ENCODE peak calls at places on chromosomes 4 and X, in nine cellular contexts. One of them, this sample, is unnamed. For H4K20me1, the result is how much of the 10 kb centered on the place peaks cover.

GRCh38 chr4:153912296-153912695 is 123.4 kb upstream of the SFRP2 start:
- DNase-seq in MM.1S: no peak
- DNase-seq in GM23248: no peak
- DNase-seq in PC-3: no peak
- DNase-seq in HCT116: no peak
- DNase-seq in SK-N-SH: no peak
- DNase-seq in hepatocyte: no peak
- DNase-seq in GM23338: no peak
- DNase-seq in neural progenitor cell: no peak
- DNase-seq in this sample: no peak

GRCh38 chr4:129808242-129808641 is 712.3 kb downstream of the C4orf33 start:
- DNase-seq in MM.1S: no peak
- DNase-seq in GM23248: no peak
- DNase-seq in PC-3: peak
- DNase-seq in HCT116: no peak
- DNase-seq in SK-N-SH: no peak
- DNase-seq in hepatocyte: no peak
- DNase-seq in GM23338: no peak
- DNase-seq in neural progenitor cell: no peak
- DNase-seq in this sample: no peak

GRCh38 chr4:143185253-143186107 is 763 bp downstream of the USP38 start:
- DNase-seq in MM.1S: peak
- DNase-seq in GM23248: peak
- DNase-seq in PC-3: peak
- DNase-seq in HCT116: no peak
- DNase-seq in SK-N-SH: peak
- DNase-seq in hepatocyte: peak
- DNase-seq in GM23338: peak
- DNase-seq in neural progenitor cell: peak
- DNase-seq in this sample: peak

GRCh38 chrX:129961180-129962083 is 21.0 kb upstream of the BCORL1 start:
- DNase-seq in MM.1S: peak
- DNase-seq in GM23248: peak
- DNase-seq in PC-3: peak
- DNase-seq in HCT116: peak
- DNase-seq in SK-N-SH: no peak
- DNase-seq in hepatocyte: peak
- DNase-seq in GM23338: peak
- DNase-seq in neural progenitor cell: peak
- DNase-seq in this sample: peak

GRCh38 chr4:1218892-1219552 is 29.9 kb downstream of the CTBP1 start:
- DNase-seq in MM.1S: peak
- DNase-seq in GM23248: no peak
- DNase-seq in PC-3: no peak
- DNase-seq in HCT116: no peak
- DNase-seq in SK-N-SH: no peak
- DNase-seq in hepatocyte: no peak
- DNase-seq in GM23338: no peak
- DNase-seq in neural progenitor cell: no peak
- DNase-seq in this sample: peak

GRCh38 chrX:7170903-7171302 is 22.9 kb upstream of the PUDP start:
- DNase-seq in MM.1S: no peak
- DNase-seq in GM23248: no peak
- DNase-seq in PC-3: peak
- DNase-seq in HCT116: no peak
- DNase-seq in SK-N-SH: peak
- DNase-seq in hepatocyte: peak
- DNase-seq in GM23338: peak
- DNase-seq in neural progenitor cell: no peak
- DNase-seq in this sample: peak

GRCh38 chr4:24104173-24104572 is 214.3 kb upstream of the PPARGC1A start:
- DNase-seq in MM.1S: no peak
- DNase-seq in GM23248: peak
- DNase-seq in PC-3: no peak
- DNase-seq in HCT116: no peak
- DNase-seq in SK-N-SH: no peak
- DNase-seq in hepatocyte: no peak
- DNase-seq in GM23338: no peak
- DNase-seq in neural progenitor cell: no peak
- DNase-seq in this sample: no peak

GRCh38 chr4:152680988-152681731 is 1.4 kb upstream of the TMEM154 start:
- DNase-seq in MM.1S: no peak
- DNase-seq in GM23248: peak
- DNase-seq in PC-3: peak
- DNase-seq in HCT116: no peak
- DNase-seq in SK-N-SH: no peak
- DNase-seq in hepatocyte: no peak
- DNase-seq in GM23338: no peak
- DNase-seq in neural progenitor cell: no peak
- DNase-seq in this sample: peak

GRCh38 chrX:15960237-15960636 is 105.6 kb upstream of the AP1S2 start:
- DNase-seq in MM.1S: no peak
- DNase-seq in GM23248: no peak
- DNase-seq in PC-3: no peak
- DNase-seq in HCT116: no peak
- DNase-seq in SK-N-SH: no peak
- DNase-seq in hepatocyte: no peak
- DNase-seq in GM23338: no peak
- DNase-seq in neural progenitor cell: no peak
- DNase-seq in this sample: no peak

GRCh38 chr4:1285790-1286553 is 3.7 kb upstream of the MAEA start:
- DNase-seq in MM.1S: peak
- DNase-seq in GM23248: peak
- DNase-seq in PC-3: peak
- DNase-seq in HCT116: no peak
- DNase-seq in SK-N-SH: no peak
- DNase-seq in hepatocyte: peak
- DNase-seq in GM23338: peak
- DNase-seq in neural progenitor cell: peak
- DNase-seq in this sample: peak

GRCh38 chrX:20221902-20222301 is 44.8 kb downstream of the RPS6KA3 start:
- DNase-seq in MM.1S: no peak
- DNase-seq in GM23248: peak
- DNase-seq in PC-3: peak
- DNase-seq in HCT116: no peak
- DNase-seq in SK-N-SH: no peak
- DNase-seq in hepatocyte: peak
- DNase-seq in GM23338: no peak
- DNase-seq in neural progenitor cell: no peak
- DNase-seq in this sample: no peak

GRCh38 chr4:64539234-64539849 is 130.1 kb upstream of the TECRL start:
- DNase-seq in MM.1S: peak
- DNase-seq in GM23248: peak
- DNase-seq in PC-3: peak
- DNase-seq in HCT116: peak
- DNase-seq in SK-N-SH: peak
- DNase-seq in hepatocyte: peak
- DNase-seq in GM23338: peak
- DNase-seq in neural progenitor cell: peak
- DNase-seq in this sample: peak

GRCh38 chr4:189162073-189162789 is 778.4 kb upstream of the FRG1 start:
- DNase-seq in MM.1S: no peak
- DNase-seq in GM23248: no peak
- DNase-seq in PC-3: no peak
- DNase-seq in HCT116: no peak
- DNase-seq in SK-N-SH: no peak
- DNase-seq in hepatocyte: no peak
- DNase-seq in GM23338: peak
- DNase-seq in neural progenitor cell: peak
- DNase-seq in this sample: no peak

GRCh38 chr4:35772291-35772690 is 472.0 kb downstream of the ARAP2 start:
- DNase-seq in MM.1S: no peak
- DNase-seq in GM23248: no peak
- DNase-seq in PC-3: peak
- DNase-seq in HCT116: no peak
- DNase-seq in SK-N-SH: no peak
- DNase-seq in hepatocyte: no peak
- DNase-seq in GM23338: no peak
- DNase-seq in neural progenitor cell: no peak
- DNase-seq in this sample: no peak

GRCh38 chr4:113145519-113146291 is 96.3 kb downstream of the ANK2 start:
- DNase-seq in MM.1S: no peak
- DNase-seq in GM23248: peak
- DNase-seq in PC-3: no peak
- DNase-seq in HCT116: no peak
- DNase-seq in SK-N-SH: no peak
- DNase-seq in hepatocyte: no peak
- DNase-seq in GM23338: peak
- DNase-seq in neural progenitor cell: peak
- DNase-seq in this sample: no peak
- H2AFZ ChIP-seq in MM.1S: no peak
- H2AFZ ChIP-seq in GM23248: peak
- H2AFZ ChIP-seq in PC-3: no peak
- H2AFZ ChIP-seq in HCT116: no peak
- H2AFZ ChIP-seq in SK-N-SH: no peak
- H2AFZ ChIP-seq in hepatocyte: no peak
- H2AFZ ChIP-seq in GM23338: no peak
- H2AFZ ChIP-seq in neural progenitor cell: no peak
- H2AFZ ChIP-seq in this sample: no peak

GRCh38 chr4:26354491-26354890 is 33.7 kb downstream of the RBPJ start:
- DNase-seq in MM.1S: no peak
- DNase-seq in GM23248: no peak
- DNase-seq in PC-3: no peak
- DNase-seq in HCT116: no peak
- DNase-seq in SK-N-SH: no peak
- DNase-seq in hepatocyte: no peak
- DNase-seq in GM23338: no peak
- DNase-seq in neural progenitor cell: no peak
- DNase-seq in this sample: no peak

GRCh38 chr4:26351685-26352084 is 30.9 kb downstream of the RBPJ start:
- DNase-seq in MM.1S: no peak
- DNase-seq in GM23248: no peak
- DNase-seq in PC-3: no peak
- DNase-seq in HCT116: no peak
- DNase-seq in SK-N-SH: no peak
- DNase-seq in hepatocyte: no peak
- DNase-seq in GM23338: no peak
- DNase-seq in neural progenitor cell: no peak
- DNase-seq in this sample: no peak

GRCh38 chr4:26356067-26356466 is 35.3 kb downstream of the RBPJ start:
- DNase-seq in MM.1S: no peak
- DNase-seq in GM23248: peak
- DNase-seq in PC-3: peak
- DNase-seq in HCT116: no peak
- DNase-seq in SK-N-SH: no peak
- DNase-seq in hepatocyte: no peak
- DNase-seq in GM23338: peak
- DNase-seq in neural progenitor cell: no peak
- DNase-seq in this sample: peak

GRCh38 chr4:26360273-26360672 is 39.5 kb downstream of the RBPJ start:
- DNase-seq in MM.1S: no peak
- DNase-seq in GM23248: no peak
- DNase-seq in PC-3: no peak
- DNase-seq in HCT116: no peak
- DNase-seq in SK-N-SH: no peak
- DNase-seq in hepatocyte: no peak
- DNase-seq in GM23338: no peak
- DNase-seq in neural progenitor cell: no peak
- DNase-seq in this sample: no peak

GRCh38 chr4:26355392-26356052 is 34.7 kb downstream of the RBPJ start:
- DNase-seq in MM.1S: no peak
- DNase-seq in GM23248: no peak
- DNase-seq in PC-3: no peak
- DNase-seq in HCT116: no peak
- DNase-seq in SK-N-SH: no peak
- DNase-seq in hepatocyte: no peak
- DNase-seq in GM23338: no peak
- DNase-seq in neural progenitor cell: no peak
- DNase-seq in this sample: no peak
- H4K20me1 ChIP-seq in MM.1S: under half
- H4K20me1 ChIP-seq in GM23248: under half
- H4K20me1 ChIP-seq in PC-3: under half
- H4K20me1 ChIP-seq in HCT116: under half
- H4K20me1 ChIP-seq in SK-N-SH: under half
- H4K20me1 ChIP-seq in hepatocyte: half or more
- H4K20me1 ChIP-seq in GM23338: half or more
- H4K20me1 ChIP-seq in neural progenitor cell: half or more
- H4K20me1 ChIP-seq in this sample: under half

DNA sequence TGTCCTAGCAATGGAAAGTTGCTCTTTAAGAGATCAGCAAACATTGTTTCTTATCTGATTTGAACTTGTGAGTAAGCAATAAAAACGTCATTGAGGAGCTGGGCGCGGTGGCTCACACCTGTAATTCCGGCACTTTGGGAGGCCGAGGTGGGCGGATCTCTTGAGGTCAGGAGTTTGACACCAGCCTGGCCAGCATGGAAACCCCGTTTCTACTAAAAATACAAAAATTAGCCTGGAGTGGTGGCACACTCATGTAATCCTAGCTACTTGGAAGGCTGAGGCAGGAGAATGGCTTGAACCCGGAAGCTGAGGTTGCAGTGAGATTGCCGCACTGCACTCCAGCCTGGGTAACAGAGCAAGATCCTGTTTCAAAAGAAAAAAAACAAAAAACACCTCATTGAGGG is 11.2 kb upstream of the PLAC8 start:
- DNase-seq in MM.1S: no peak
- DNase-seq in GM23248: no peak
- DNase-seq in PC-3: peak
- DNase-seq in HCT116: no peak
- DNase-seq in SK-N-SH: no peak
- DNase-seq in hepatocyte: peak
- DNase-seq in GM23338: no peak
- DNase-seq in neural progenitor cell: no peak
- DNase-seq in this sample: no peak
- TF ChIP-seq EZH2phosphoT487 in MM.1S: no peak
- TF ChIP-seq EZH2phosphoT487 in GM23248: no peak
- TF ChIP-seq EZH2phosphoT487 in PC-3: no peak
- TF ChIP-seq EZH2phosphoT487 in HCT116: no peak
- TF ChIP-seq EZH2phosphoT487 in SK-N-SH: no peak
- TF ChIP-seq EZH2phosphoT487 in hepatocyte: no peak
- TF ChIP-seq EZH2phosphoT487 in GM23338: no peak
- TF ChIP-seq EZH2phosphoT487 in neural progenitor cell: no peak
- TF ChIP-seq EZH2phosphoT487 in this sample: no peak

DNA sequence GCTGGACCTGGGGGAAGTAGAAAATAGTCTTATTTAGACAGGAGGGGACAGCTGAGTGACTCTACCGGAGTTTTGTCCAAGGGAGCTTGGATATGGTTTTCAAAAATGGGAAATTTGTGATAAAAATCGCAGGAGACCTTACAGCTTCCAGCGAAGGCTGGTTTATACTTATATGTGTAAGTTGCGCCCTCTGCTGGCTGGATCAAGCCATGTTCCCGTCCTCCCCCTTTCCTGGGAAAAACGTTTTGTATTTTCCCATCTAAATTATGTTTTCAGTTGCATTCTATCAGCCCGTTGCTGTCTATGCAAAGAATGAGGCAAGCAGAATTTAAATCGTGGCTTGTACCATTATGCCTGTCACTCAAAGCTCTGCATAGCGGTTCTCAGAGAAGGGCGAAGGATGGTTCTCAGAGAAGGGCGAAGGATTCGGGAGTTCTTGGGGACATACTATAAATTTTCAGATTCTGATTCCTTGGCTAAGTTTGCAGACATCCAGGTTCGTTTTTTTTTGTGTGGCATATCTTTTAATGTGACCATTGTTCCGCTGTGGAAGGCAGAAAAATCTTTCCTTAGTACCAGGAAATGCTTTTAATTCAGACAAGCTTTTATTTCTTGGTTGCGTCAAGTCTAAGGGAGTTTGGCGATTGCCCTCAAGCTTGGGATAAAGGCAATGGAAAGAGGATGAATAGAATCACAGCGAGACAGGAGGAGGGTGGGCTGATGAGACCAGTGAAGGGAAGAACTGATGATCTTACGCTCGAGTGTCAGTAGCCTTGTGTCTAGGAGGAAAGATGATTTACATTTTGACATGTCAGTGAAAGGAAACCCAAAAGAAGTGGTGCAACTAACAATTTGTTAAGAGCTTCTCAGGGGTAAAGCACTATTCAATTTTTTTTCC is 128.5 kb upstream of the ARX start:
- DNase-seq in MM.1S: peak
- DNase-seq in GM23248: peak
- DNase-seq in PC-3: peak
- DNase-seq in HCT116: peak
- DNase-seq in SK-N-SH: peak
- DNase-seq in hepatocyte: peak
- DNase-seq in GM23338: peak
- DNase-seq in neural progenitor cell: peak
- DNase-seq in this sample: peak
- H2AFZ ChIP-seq in MM.1S: no peak
- H2AFZ ChIP-seq in GM23248: peak
- H2AFZ ChIP-seq in PC-3: no peak
- H2AFZ ChIP-seq in HCT116: no peak
- H2AFZ ChIP-seq in SK-N-SH: no peak
- H2AFZ ChIP-seq in hepatocyte: no peak
- H2AFZ ChIP-seq in GM23338: no peak
- H2AFZ ChIP-seq in neural progenitor cell: peak
- H2AFZ ChIP-seq in this sample: no peak

This sample was measured in OCI-LY7.